ENCODE peak calls at places on chromosome 20, in four cellular contexts. Y is K562, W is GM12878, N is WTC11. Z is an unnamed sample.
A peak's percentile ranks its signal among the peaks of the same experiment; 100 is the strongest.

GRCh38 chr20:63532449-63532971 is 4.7 kb downstream of the PTK6 start:
- DNase-seq in W (no peak), N (no peak), Y (no peak), Z (peak; percentile 25)

GRCh38 chr20:47540443-47541354 is 39.0 kb downstream of the NCOA3 start:
- DNase-seq in N (no peak), W (peak; percentile 21), Y (peak; percentile 16), Z (no peak)

GRCh38 chr20:62581806-62582205 is 60.5 kb upstream of the SLCO4A1 start:
- DNase-seq in N (no peak), W (no peak), Y (no peak), Z (no peak)

GRCh38 chr20:10629946-10630345 is 43.9 kb downstream of the JAG1 start:
- DNase-seq in W (no peak), N (no peak), Y (no peak), Z (no peak)

GRCh38 chr20:20603339-20603990 is 109.0 kb downstream of the RALGAPA2 start:
- DNase-seq in Y (no peak), N (no peak), W (peak; percentile 95), Z (no peak)

GRCh38 chr20:18815194-18815942 is 1.8 kb downstream of the SCP2D1 start:
- DNase-seq in Y (no peak), N (no peak), W (no peak), Z (no peak)

GRCh38 chr20:8433286-8433685 is 301.2 kb downstream of the PLCB1 start:
- DNase-seq in N (no peak), Y (no peak), W (no peak), Z (no peak)

GRCh38 chr20:35344354-35344837 is 52.2 kb upstream of the FAM83C start:
- DNase-seq in W (no peak), Y (peak; percentile 57), N (no peak), Z (peak; percentile 37)

GRCh38 chr20:45969712-45970634 is 2.0 kb downstream of the ZNF335 start:
- DNase-seq in W (no peak), Y (no peak), N (peak; percentile 45), Z (peak; percentile 75)

GRCh38 chr20:36093025-36093803 is 61.3 kb upstream of the EPB41L1 start:
- DNase-seq in W (no peak), N (no peak), Y (peak; percentile 60), Z (peak; percentile 66)

GRCh38 chr20:44642203-44643153 is 9.0 kb downstream of the ADA start:
- DNase-seq in N (peak; percentile 45), Y (peak; percentile 62), W (peak; percentile 77), Z (peak; percentile 81)

GRCh38 chr20:9483131-9483530 is 31.3 kb upstream of the LAMP5 start:
- DNase-seq in N (no peak), Y (no peak), W (no peak), Z (no peak)

GRCh38 chr20:47821481-47822100 is 36.3 kb upstream of the SULF2 start:
- DNase-seq in Y (no peak), N (no peak), W (no peak), Z (no peak)

GRCh38 chr20:24917056-24917455 is 32.0 kb upstream of the CST7 start:
- DNase-seq in W (no peak), Y (no peak), N (no peak), Z (no peak)

GRCh38 chr20:63096681-63097335 is 90.0 kb upstream of the BHLHE23 start:
- DNase-seq in W (no peak), N (peak; percentile 8), Y (no peak), Z (no peak)

GRCh38 chr20:7601431-7601830 is 338.8 kb downstream of the HAO1 start:
- DNase-seq in W (no peak), N (no peak), Y (no peak), Z (no peak)

GRCh38 chr20:13436530-13436929 is 202.2 kb downstream of the TASP1 start:
- DNase-seq in W (no peak), N (no peak), Y (no peak), Z (no peak)

GRCh38 chr20:7355056-7355455 is 585.2 kb downstream of the HAO1 start:
- DNase-seq in N (no peak), Y (no peak), W (no peak), Z (no peak)

GRCh38 chr20:9744551-9744950 is 94.3 kb downstream of the PAK5 start:
- DNase-seq in Y (no peak), N (no peak), W (no peak), Z (no peak)

GRCh38 chr20:60695223-60695622 is 556.8 kb upstream of the CDH4 start:
- DNase-seq in N (no peak), Y (no peak), W (no peak), Z (no peak)

GRCh38 chr20:9985773-9986172 is 49.0 kb upstream of the ANKEF1 start:
- DNase-seq in W (no peak), Y (no peak), N (no peak), Z (no peak)

GRCh38 chr20:42350521-42350920 is 732.3 kb upstream of the CHD6 start:
- DNase-seq in Y (no peak), N (no peak), W (no peak), Z (no peak)

GRCh38 chr20:51104960-51105460 is 82.1 kb upstream of the KCNG1 start:
- DNase-seq in Y (no peak), W (no peak), N (no peak), Z (no peak)

GRCh38 chr20:35627121-35627520 is 11.5 kb downstream of the SPAG4 start:
- DNase-seq in N (no peak), Y (no peak), W (no peak), Z (no peak)

GRCh38 chr20:58755751-58756524 is 63.3 kb downstream of the NPEPL1 start:
- DNase-seq in Y (no peak), N (no peak), W (no peak), Z (no peak)

GRCh38 chr20:23753589-23753988 is 2.9 kb upstream of the CST1 start:
- DNase-seq in N (no peak), Y (no peak), W (no peak), Z (no peak)

GRCh38 chr20:45020236-45020886 is 54.0 kb downstream of the STK4 start:
- DNase-seq in Y (no peak), N (no peak), W (no peak), Z (no peak)

GRCh38 chr20:1396264-1396663 is 3.4 kb upstream of the FKBP1A start:
- DNase-seq in Y (no peak), N (no peak), W (no peak), Z (no peak)

GRCh38 chr20:17676942-17677341 is 5.1 kb downstream of the RRBP1 start:
- DNase-seq in N (no peak), W (no peak), Y (no peak), Z (no peak)

DNA sequence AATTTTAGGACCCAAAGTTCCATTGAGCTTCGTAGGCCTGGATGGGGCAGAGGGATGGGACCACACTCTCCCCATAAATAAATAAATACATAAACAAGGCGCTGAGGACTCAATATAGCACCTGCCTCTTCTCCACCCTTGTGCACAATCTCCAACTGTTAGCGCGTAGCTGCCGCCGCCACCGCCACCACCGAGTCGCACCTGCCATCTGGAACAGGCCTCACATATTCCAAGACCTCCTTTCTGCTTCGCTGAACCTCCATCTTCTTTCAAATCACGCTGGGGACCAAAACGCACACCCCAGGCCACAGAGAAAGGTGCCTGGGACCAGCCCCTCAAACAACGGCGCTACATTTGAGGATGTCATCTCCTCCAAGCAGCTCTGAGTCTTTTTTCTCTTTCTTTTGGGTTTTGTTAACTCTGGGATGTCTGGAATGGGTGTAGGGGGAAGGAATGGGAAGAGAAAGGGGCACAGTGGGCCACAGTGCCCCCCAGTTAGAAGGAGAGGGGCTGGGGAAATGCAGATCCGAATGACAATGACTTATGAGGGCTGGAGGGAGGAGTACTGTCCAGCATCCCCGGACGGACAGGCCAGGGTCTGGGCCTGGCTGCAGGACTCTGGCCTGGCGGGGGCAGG is 49.7 kb downstream of the NOL4L start:
- DNase-seq in N (no peak), Y (no peak), W (no peak), Z (no peak)
- TF ChIP-seq USF1 in N (no peak), Y (no peak), W (no peak), Z (no peak)

DNA sequence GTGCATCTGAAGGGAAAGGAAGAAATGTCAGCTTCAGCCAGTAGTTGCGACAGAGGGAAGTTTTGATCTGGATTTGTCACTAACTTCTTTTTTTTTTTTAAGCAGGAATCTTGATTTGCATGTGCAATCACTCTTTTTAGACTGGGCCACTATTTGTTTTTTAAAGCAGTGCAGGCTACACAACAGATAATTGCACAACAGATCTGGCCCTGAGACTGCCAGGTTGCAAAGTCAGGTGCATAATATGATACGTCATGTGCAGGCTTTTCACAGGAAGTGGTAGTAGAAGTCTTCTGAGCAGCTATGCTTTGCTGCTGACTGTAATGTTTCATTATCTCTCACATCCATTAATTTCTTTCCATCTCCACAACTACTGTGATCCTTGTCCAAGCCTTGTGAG is 13.5 kb downstream of the PFDN4 start:
- DNase-seq in N (no peak), W (no peak), Y (no peak), Z (no peak)
- TF ChIP-seq USF1 in N (no peak), W (no peak), Y (no peak), Z (no peak)

GRCh38 chr20:5528719-5529256 is 212.0 kb upstream of the PROKR2 start:
- DNase-seq in Y (peak; percentile 61), N (peak; percentile 60), W (peak; percentile 75), Z (peak; percentile 70)
- TF ChIP-seq USF1 in Y (no peak), N (no peak), W (no peak), Z (no peak)

GRCh38 chr20:50050660-50051308 is 62.2 kb downstream of the UBE2V1 start:
- DNase-seq in Y (no peak), W (no peak), N (no peak), Z (no peak)

GRCh38 chr20:50052550-50052949 is 60.4 kb downstream of the UBE2V1 start:
- DNase-seq in Y (no peak), W (no peak), N (no peak), Z (no peak)

GRCh38 chr20:50048420-50049166 is 64.4 kb downstream of the UBE2V1 start:
- DNase-seq in N (no peak), W (no peak), Y (no peak), Z (no peak)

GRCh38 chr20:50050214-50050613 is 62.7 kb downstream of the UBE2V1 start:
- DNase-seq in N (no peak), W (no peak), Y (no peak), Z (no peak)

DNA sequence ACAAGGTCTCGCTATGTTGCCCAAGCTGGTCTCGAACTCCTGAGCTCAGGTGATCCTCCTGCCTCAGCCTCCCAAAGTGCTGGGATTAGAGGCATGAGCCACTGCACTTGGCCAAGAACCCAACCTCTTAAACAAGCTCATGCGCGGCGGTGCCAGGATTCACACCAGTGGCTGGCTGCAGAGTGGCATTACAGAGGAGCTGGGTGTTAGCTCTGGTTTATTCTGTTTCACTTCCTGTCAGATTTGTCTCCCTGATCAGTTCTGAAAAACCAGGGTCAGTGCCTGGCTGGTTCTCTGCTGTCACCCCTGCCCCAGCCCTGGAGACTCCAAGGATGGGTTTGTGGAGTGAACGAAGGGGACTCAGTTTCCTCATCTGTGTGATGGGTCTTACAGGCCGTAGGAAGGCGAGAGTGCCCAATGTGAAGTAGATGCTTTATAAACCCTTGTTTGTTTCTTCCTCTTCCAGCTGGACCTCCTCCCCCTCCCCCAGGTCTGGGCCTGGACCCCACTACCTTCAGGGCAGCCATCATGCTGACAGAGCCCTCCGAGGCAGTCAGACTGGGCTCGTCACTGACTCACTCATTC is 63.4 kb downstream of the UBE2V1 start:
- DNase-seq in Y (no peak), W (no peak), N (no peak), Z (no peak)
- TF ChIP-seq USF1 in Y (no peak), W (no peak), N (no peak), Z (no peak)

GRCh38 chr20:56715902-56716519 is 86.9 kb downstream of the TFAP2C start:
- DNase-seq in Y (no peak), N (no peak), W (no peak), Z (no peak)
- TF ChIP-seq USF1 in Y (no peak), N (no peak), W (no peak), Z (no peak)

GRCh38 chr20:16397053-16397452 is 176.2 kb downstream of the KIF16B start:
- DNase-seq in Y (no peak), N (no peak), W (no peak), Z (no peak)
- TF ChIP-seq USF1 in Y (no peak), N (no peak), W (no peak), Z (no peak)

Z was measured in SK-N-SH.